ENCODE peak calls at places on chromosomes 7 and 10, in seven cellular contexts. T is upper lobe of left lung, H is prostate gland, I is GM23338, Y is transverse colon, O is stomach, E is HCT116. N is an unnamed sample. For H3K4me1, the result is how much of the 10 kb centered on the place peaks cover.

GRCh38 chr10:60350400-60350799 is 39.3 kb downstream of the ANK3 start:
- DNase-seq in O (no peak), H (no peak), I (no peak), E (no peak), Y (no peak), T (no peak), N (no peak)

GRCh38 chr10:86773486-86773885 is 17.1 kb downstream of the BMPR1A start:
- DNase-seq in H (no peak), T (no peak), Y (no peak), I (no peak), E (no peak), O (no peak), N (no peak)

GRCh38 chr10:24172909-24173308 is 36.0 kb upstream of the KIAA1217 start:
- DNase-seq in T (no peak), E (no peak), I (no peak), H (no peak), Y (no peak), O (no peak), N (no peak)

GRCh38 chr7:1725766-1726630 is 55.9 kb downstream of the ELFN1 start:
- DNase-seq in Y (no peak), O (no peak), I (no peak), H (no peak), T (peak), E (no peak), N (no peak)

GRCh38 chr7:74134117-74134539 is 40.0 kb upstream of the EIF4H start:
- DNase-seq in E (no peak), O (no peak), T (no peak), I (no peak), Y (no peak), H (no peak), N (no peak)

GRCh38 chr7:44884553-44885393 is 557 bp downstream of the PURB start:
- DNase-seq in Y (peak), I (peak), H (peak), T (peak), E (no peak), O (peak), N (peak)

GRCh38 chr7:24936121-24936824 is 43.7 kb downstream of the OSBPL3 start:
- DNase-seq in T (no peak), E (no peak), I (no peak), O (no peak), H (no peak), Y (no peak), N (no peak)

GRCh38 chr7:130940326-130940725 is 206.3 kb upstream of the KLF14 start:
- DNase-seq in H (no peak), E (no peak), Y (no peak), I (no peak), T (no peak), O (no peak), N (no peak)

GRCh38 chr7:12888727-12889126 is 201.3 kb downstream of the ARL4A start:
- DNase-seq in I (no peak), T (no peak), O (no peak), H (no peak), E (no peak), Y (no peak), N (no peak)

GRCh38 chr7:142807855-142808460 is 37.2 kb downstream of the PRSS2 start:
- DNase-seq in I (no peak), T (no peak), H (no peak), E (no peak), O (no peak), Y (no peak), N (no peak)
- TF ChIP-seq POLR2AphosphoS5 in I (no peak), T (no peak), H (no peak), E (no peak), O (no peak), Y (no peak), N (no peak)

DNA sequence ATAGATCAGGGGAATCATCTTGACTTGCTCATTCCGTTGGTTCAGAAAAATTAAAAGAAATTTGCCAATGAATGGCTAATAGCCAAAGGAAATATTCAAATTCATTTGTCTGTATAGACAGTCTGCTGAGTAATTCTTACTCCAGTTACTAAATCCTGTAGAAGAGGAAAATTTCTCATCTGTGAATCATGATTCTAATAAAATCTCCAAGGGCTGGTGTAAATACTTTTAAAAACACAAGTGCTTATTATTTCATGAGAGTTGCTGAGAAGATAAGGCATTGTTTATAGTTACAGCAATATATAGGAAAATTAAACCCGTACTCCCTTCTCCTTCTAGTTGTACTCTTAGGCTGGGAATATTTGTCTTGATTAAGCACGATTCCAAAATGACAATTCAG is 53.0 kb downstream of the WNT2 start:
- DNase-seq in T (no peak), O (no peak), Y (no peak), I (no peak), H (no peak), E (no peak), N (no peak)
- H3K4me1 ChIP-seq in T (under half), O (under half), Y (under half), I (under half), H (under half), E (under half), N (under half)

GRCh38 chr10:7546365-7546967 is 120.3 kb downstream of the ITIH5 start:
- DNase-seq in H (no peak), E (no peak), O (no peak), Y (no peak), T (no peak), I (no peak), N (no peak)
- TF ChIP-seq POLR2AphosphoS5 in H (no peak), E (no peak), O (no peak), Y (peak), T (no peak), I (no peak), N (no peak)

GRCh38 chr10:80184291-80184690 is 21.0 kb downstream of the ANXA11 start:
- DNase-seq in E (no peak), I (no peak), Y (no peak), T (no peak), H (no peak), O (no peak), N (no peak)
- H3K4me1 ChIP-seq in E (under half), I (under half), Y (under half), T (under half), H (under half), O (half or more), N (half or more)

DNA sequence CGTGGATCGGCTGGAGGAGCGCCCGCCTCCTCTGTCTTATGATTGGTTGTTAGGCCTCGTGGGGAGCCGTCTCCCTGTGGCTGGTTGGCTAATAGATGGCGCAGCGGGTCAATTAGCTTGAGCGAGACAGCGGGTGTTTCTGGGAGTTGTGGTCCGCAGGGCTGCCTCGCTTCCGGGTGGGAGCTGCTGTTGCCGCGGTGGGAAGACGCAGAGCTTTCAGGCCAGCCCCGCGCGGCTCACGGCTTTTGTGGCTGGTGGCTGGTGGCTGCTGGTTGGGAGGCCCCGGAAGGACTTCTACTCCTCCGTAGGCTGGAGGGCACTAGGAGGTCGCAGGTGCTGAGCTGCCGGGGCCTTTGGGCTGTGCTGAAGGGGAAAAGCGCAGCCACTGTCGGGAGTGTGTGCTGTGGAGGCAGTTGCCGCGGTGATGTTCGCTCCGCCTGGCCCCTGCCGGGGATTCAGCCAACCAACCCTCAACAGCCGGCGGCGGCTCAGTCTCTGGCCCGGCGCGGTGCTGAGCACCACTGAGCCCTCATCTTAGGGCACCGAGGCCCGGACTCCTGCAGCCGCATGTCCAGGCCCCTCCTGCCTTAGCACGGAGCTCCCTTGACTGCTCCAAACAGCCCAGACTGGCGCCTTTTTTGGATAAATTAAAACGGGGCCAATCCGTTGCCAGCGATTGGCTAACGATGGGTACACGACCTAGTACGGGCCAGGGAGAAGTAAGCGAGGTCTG is 651 bp upstream of the C10orf143 start:
- DNase-seq in I (peak), O (peak), T (peak), Y (peak), H (peak), E (peak), N (peak)
- TF ChIP-seq POLR2AphosphoS5 in I (peak), O (peak), T (peak), Y (peak), H (peak), E (no peak), N (no peak)

GRCh38 chr10:95277614-95278013 is 13.2 kb downstream of the PDLIM1 start:
- DNase-seq in H (no peak), I (no peak), O (no peak), Y (no peak), T (no peak), E (no peak), N (no peak)

GRCh38 chr10:95276367-95277200 is 14.2 kb downstream of the PDLIM1 start:
- DNase-seq in I (no peak), Y (peak), E (no peak), O (no peak), T (no peak), H (no peak), N (no peak)

GRCh38 chr10:95275726-95276366 is 15.0 kb downstream of the PDLIM1 start:
- DNase-seq in E (no peak), I (no peak), O (no peak), Y (no peak), H (peak), T (no peak), N (no peak)

GRCh38 chr10:95277201-95277570 is 13.6 kb downstream of the PDLIM1 start:
- DNase-seq in T (no peak), E (no peak), I (no peak), H (no peak), Y (no peak), O (no peak), N (no peak)

GRCh38 chr10:95273393-95274312 is 17.1 kb downstream of the PDLIM1 start:
- DNase-seq in T (no peak), E (no peak), H (peak), Y (peak), I (no peak), O (no peak), N (peak)
- H3K4me1 ChIP-seq in T (half or more), E (under half), H (under half), Y (half or more), I (under half), O (under half), N (half or more)